ENCODE peak calls at places on chromosomes 6 and 20, in six cellular contexts. D, G, E, S, K and M are unnamed samples.

GRCh38 chr6:81834141-81834621 is 81.7 kb upstream of the TENT5A start:
- DNase-seq in D (no peak), G (no peak), E (peak), S (peak), K (peak), M (no peak)

GRCh38 chr20:33897313-33897912 is 86.3 kb downstream of the CHMP4B start:
- DNase-seq in D (no peak), G (no peak), E (no peak), S (no peak), K (peak), M (no peak)

GRCh38 chr6:36197739-36198221 is 1.2 kb downstream of the BRPF3 start:
- DNase-seq in D (peak), G (no peak), E (no peak), S (no peak), K (no peak), M (no peak)

GRCh38 chr6:136437246-136437645 is 113.0 kb downstream of the MAP7 start:
- DNase-seq in D (no peak), G (no peak), E (no peak), S (no peak), K (peak), M (no peak)

GRCh38 chr6:104958720-104959452 is 2.0 kb downstream of the LIN28B start:
- DNase-seq in D (no peak), G (no peak), E (no peak), S (peak), K (peak), M (no peak)

GRCh38 chr6:169250660-169251059 is 3.0 kb downstream of the THBS2 start:
- DNase-seq in D (no peak), G (peak), E (peak), S (peak), K (peak), M (no peak)

GRCh38 chr6:43806041-43806757 is 36.2 kb downstream of the VEGFA start:
- DNase-seq in D (no peak), G (no peak), E (no peak), S (peak), K (peak), M (no peak)

GRCh38 chr6:35496036-35496850 is 636 bp downstream of the TEAD3 start:
- DNase-seq in D (peak), G (no peak), E (no peak), S (no peak), K (peak), M (no peak)

GRCh38 chr6:159759645-159760044 is 2.2 kb upstream of the ACAT2 start:
- DNase-seq in D (no peak), G (no peak), E (no peak), S (no peak), K (no peak), M (no peak)

GRCh38 chr6:168272379-168273011 is 47.1 kb downstream of the DACT2 start:
- DNase-seq in D (no peak), G (peak), E (no peak), S (no peak), K (peak), M (no peak)

GRCh38 chr6:17842934-17843821 is 136.5 kb upstream of the NUP153 start:
- DNase-seq in D (no peak), G (no peak), E (no peak), S (no peak), K (peak), M (no peak)

GRCh38 chr6:27138837-27139752 is 108.4 kb upstream of the PRSS16 start:
- DNase-seq in D (peak), G (peak), E (peak), S (peak), K (peak), M (peak)

GRCh38 chr6:136517002-136517401 is 33.2 kb downstream of the MAP7 start:
- DNase-seq in D (no peak), G (no peak), E (no peak), S (no peak), K (no peak), M (no peak)

GRCh38 chr6:136790411-136791295 is 1.6 kb downstream of the MAP3K5 start:
- DNase-seq in D (no peak), G (no peak), E (no peak), S (no peak), K (no peak), M (no peak)

GRCh38 chr6:53041356-53041755 is 23.8 kb upstream of the FBXO9 start:
- DNase-seq in D (no peak), G (no peak), E (peak), S (peak), K (peak), M (no peak)

GRCh38 chr6:36595168-36595818 is 1.1 kb downstream of the SRSF3 start:
- DNase-seq in D (no peak), G (no peak), E (peak), S (peak), K (peak), M (no peak)

GRCh38 chr20:51350941-51351631 is 191.4 kb downstream of the NFATC2 start:
- DNase-seq in D (no peak), G (no peak), E (peak), S (peak), K (no peak), M (no peak)

GRCh38 chr20:60877071-60877470 is 375.0 kb upstream of the CDH4 start:
- DNase-seq in D (no peak), G (no peak), E (no peak), S (no peak), K (no peak), M (no peak)

GRCh38 chr6:33975631-33976424 is 170.1 kb downstream of the GRM4 start:
- DNase-seq in D (peak), G (peak), E (no peak), S (no peak), K (no peak), M (peak)

GRCh38 chr6:6366778-6367177 is 46.3 kb upstream of the F13A1 start:
- DNase-seq in D (no peak), G (peak), E (no peak), S (no peak), K (no peak), M (no peak)

GRCh38 chr20:32206383-32207210 is 946 bp downstream of the PLAGL2 start:
- DNase-seq in D (no peak), G (no peak), E (no peak), S (no peak), K (no peak), M (no peak)
- H3K4ac ChIP-seq in D (no peak), G (no peak), E (peak), S (peak), K (peak), M (peak)

GRCh38 chr6:85600713-85601313 is 7.2 kb upstream of the SNX14 start:
- DNase-seq in D (no peak), G (no peak), E (no peak), S (no peak), K (no peak), M (no peak)

GRCh38 chr6:85602100-85602499 is 8.4 kb upstream of the SNX14 start:
- DNase-seq in D (no peak), G (no peak), E (no peak), S (no peak), K (no peak), M (no peak)
- H4K91ac ChIP-seq in D (no peak), G (no peak), E (no peak), S (no peak), K (no peak), M (no peak)

GRCh38 chr6:19035454-19035853 is 648.3 kb downstream of the RNF144B start:
- DNase-seq in D (no peak), G (no peak), E (no peak), S (no peak), K (no peak), M (no peak)
- H3K4ac ChIP-seq in D (no peak), G (no peak), E (no peak), S (no peak), K (no peak), M (no peak)

GRCh38 chr20:63544241-63544957 is 3.1 kb downstream of the SRMS start:
- DNase-seq in D (no peak), G (no peak), E (no peak), S (no peak), K (no peak), M (no peak)

GRCh38 chr20:63544958-63545516 is 2.5 kb downstream of the SRMS start:
- DNase-seq in D (no peak), G (no peak), E (no peak), S (no peak), K (peak), M (no peak)

GRCh38 chr20:63543131-63543530 is 4.4 kb downstream of the SRMS start:
- DNase-seq in D (no peak), G (no peak), E (no peak), S (no peak), K (no peak), M (no peak)

GRCh38 chr20:63542696-63543095 is 4.9 kb downstream of the SRMS start:
- DNase-seq in D (no peak), G (no peak), E (no peak), S (no peak), K (no peak), M (no peak)

DNA sequence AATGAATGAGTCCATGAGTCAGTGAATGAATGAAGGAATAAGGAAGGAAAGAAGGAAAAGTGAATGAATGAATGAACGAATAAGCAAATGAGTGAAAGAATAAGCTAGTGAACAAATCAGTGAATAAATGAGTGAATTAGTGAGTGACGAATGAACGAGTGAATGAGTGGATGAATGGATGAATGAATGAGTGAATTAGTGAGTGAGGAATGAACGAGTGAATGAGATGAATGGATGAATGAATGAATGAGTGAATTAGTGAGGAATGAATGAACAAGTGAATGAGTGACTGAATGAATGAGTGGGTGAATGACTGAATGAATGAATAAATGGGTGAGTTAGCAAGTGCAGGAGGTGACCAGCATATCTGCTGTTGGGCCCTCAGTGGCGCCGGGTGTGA is 3.8 kb downstream of the SRMS start:
- DNase-seq in D (no peak), G (no peak), E (no peak), S (no peak), K (no peak), M (no peak)
- H4K91ac ChIP-seq in D (no peak), G (no peak), E (no peak), S (no peak), K (no peak), M (no peak)

GRCh38 chr6:166672146-166672545 is 45.1 kb upstream of the RPS6KA2 start:
- DNase-seq in D (no peak), G (no peak), E (no peak), S (no peak), K (no peak), M (no peak)
- H3K4ac ChIP-seq in D (no peak), G (no peak), E (no peak), S (no peak), K (no peak), M (no peak)

GRCh38 chr6:134128146-134128545 is 75.7 kb upstream of the SLC2A12 start:
- DNase-seq in D (no peak), G (no peak), E (no peak), S (no peak), K (no peak), M (no peak)
- H4K91ac ChIP-seq in D (no peak), G (no peak), E (no peak), S (no peak), K (no peak), M (no peak)

GRCh38 chr20:63854069-63854765 is 7.1 kb upstream of the ABHD16B start:
- DNase-seq in D (no peak), G (no peak), E (no peak), S (peak), K (no peak), M (no peak)
- H3K4ac ChIP-seq in D (peak), G (no peak), E (peak), S (peak), K (peak), M (peak)

DNA sequence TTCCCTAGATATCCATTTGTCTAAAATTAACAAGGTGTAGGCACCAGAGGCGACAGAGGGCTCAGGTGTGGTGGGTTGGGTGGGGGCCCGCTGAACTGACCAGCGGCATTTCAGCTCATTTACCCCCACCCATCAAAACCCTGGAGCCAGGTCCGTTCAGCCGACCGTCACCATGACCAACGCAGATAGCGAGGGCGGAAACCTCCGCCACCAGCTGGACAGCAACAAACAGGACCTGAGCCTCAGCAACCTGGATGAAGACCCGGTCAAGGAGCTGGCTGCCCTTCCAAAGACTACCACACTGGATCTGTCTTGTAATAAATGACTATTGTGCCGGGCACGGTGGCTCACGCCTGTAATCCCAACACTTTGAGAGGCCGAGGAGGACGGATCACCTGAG is 120.8 kb upstream of the LGSN start:
- DNase-seq in D (no peak), G (no peak), E (no peak), S (no peak), K (peak), M (no peak)
- H4K91ac ChIP-seq in D (no peak), G (no peak), E (no peak), S (no peak), K (no peak), M (no peak)

GRCh38 chr20:47785321-47785899 is at the start of gene SULF2:
- DNase-seq in D (peak), G (no peak), E (no peak), S (peak), K (no peak), M (peak)
- H3K4ac ChIP-seq in D (no peak), G (no peak), E (no peak), S (no peak), K (no peak), M (no peak)

GRCh38 chr20:39850236-39850635 is 838.8 kb downstream of the MAFB start:
- DNase-seq in D (no peak), G (no peak), E (no peak), S (no peak), K (no peak), M (no peak)
- H4K91ac ChIP-seq in D (no peak), G (no peak), E (peak), S (no peak), K (no peak), M (no peak)